ENCODE peak calls at places on chromosomes 4 and X, in five cellular contexts. One of them, this sample, is unnamed.

GRCh38 chr4:112807999-112808398 is 171.1 kb downstream of the LARP7 start:
- DNase-seq in K562: no peak
- DNase-seq in GM23338: no peak
- DNase-seq in HepG2: no peak
- DNase-seq in A549: no peak
- DNase-seq in this sample: no peak

GRCh38 chrX:39162322-39162721 is 361.1 kb downstream of the MID1IP1 start:
- DNase-seq in K562: no peak
- DNase-seq in GM23338: peak
- DNase-seq in HepG2: no peak
- DNase-seq in A549: no peak
- DNase-seq in this sample: no peak

GRCh38 chr4:7423801-7424552 is 10.8 kb downstream of the PSAPL1 start:
- DNase-seq in HepG2: no peak
- DNase-seq in A549: no peak
- DNase-seq in GM23338: no peak
- DNase-seq in K562: no peak
- DNase-seq in this sample: no peak

GRCh38 chrX:2614911-2615310 is 76.2 kb upstream of the CD99 start:
- DNase-seq in HepG2: no peak
- DNase-seq in A549: peak
- DNase-seq in K562: no peak
- DNase-seq in GM23338: peak
- DNase-seq in this sample: no peak

GRCh38 chrX:146881521-146881920 is 67.0 kb upstream of the CXorf51A start:
- DNase-seq in GM23338: no peak
- DNase-seq in HepG2: no peak
- DNase-seq in K562: no peak
- DNase-seq in A549: no peak
- DNase-seq in this sample: no peak

GRCh38 chr4:22473268-22473667 is 42.6 kb downstream of the ADGRA3 start:
- DNase-seq in GM23338: no peak
- DNase-seq in K562: no peak
- DNase-seq in HepG2: no peak
- DNase-seq in A549: no peak
- DNase-seq in this sample: no peak

GRCh38 chr4:115279300-115279699 is 165.9 kb upstream of the NDST4 start:
- DNase-seq in HepG2: no peak
- DNase-seq in K562: no peak
- DNase-seq in A549: no peak
- DNase-seq in GM23338: no peak
- DNase-seq in this sample: no peak

GRCh38 chrX:110944323-110944761 is 148.7 kb upstream of the CHRDL1 start:
- DNase-seq in GM23338: peak
- DNase-seq in HepG2: no peak
- DNase-seq in K562: no peak
- DNase-seq in A549: no peak
- DNase-seq in this sample: no peak

GRCh38 chr4:76053730-76054129 is 17.9 kb upstream of the CXCL11 start:
- DNase-seq in A549: no peak
- DNase-seq in K562: no peak
- DNase-seq in HepG2: peak
- DNase-seq in GM23338: no peak
- DNase-seq in this sample: no peak

GRCh38 chr4:143391261-143391660 is 54.6 kb downstream of the GAB1 start:
- DNase-seq in GM23338: peak
- DNase-seq in HepG2: no peak
- DNase-seq in K562: no peak
- DNase-seq in A549: no peak
- DNase-seq in this sample: no peak

GRCh38 chr4:140078366-140078765 is 75.6 kb downstream of the MAML3 start:
- DNase-seq in K562: no peak
- DNase-seq in GM23338: peak
- DNase-seq in HepG2: no peak
- DNase-seq in A549: no peak
- DNase-seq in this sample: no peak

GRCh38 chrX:24920769-24921168 is 95.0 kb downstream of the ARX start:
- DNase-seq in GM23338: no peak
- DNase-seq in K562: no peak
- DNase-seq in HepG2: no peak
- DNase-seq in A549: no peak
- DNase-seq in this sample: no peak

GRCh38 chrX:30597258-30598012 is 19.9 kb upstream of the TASL start:
- DNase-seq in K562: no peak
- DNase-seq in GM23338: no peak
- DNase-seq in HepG2: no peak
- DNase-seq in A549: no peak
- DNase-seq in this sample: peak

GRCh38 chr4:24042094-24042493 is 152.2 kb upstream of the PPARGC1A start:
- DNase-seq in K562: no peak
- DNase-seq in GM23338: no peak
- DNase-seq in HepG2: no peak
- DNase-seq in A549: no peak
- DNase-seq in this sample: no peak

GRCh38 chr4:38034986-38035882 is 75.0 kb downstream of the PTTG2 start:
- DNase-seq in A549: peak
- DNase-seq in HepG2: peak
- DNase-seq in K562: peak
- DNase-seq in GM23338: peak
- DNase-seq in this sample: no peak

GRCh38 chrX:13373807-13374187 is 53.9 kb upstream of the ATXN3L start:
- DNase-seq in HepG2: no peak
- DNase-seq in GM23338: no peak
- DNase-seq in K562: no peak
- DNase-seq in A549: no peak
- DNase-seq in this sample: no peak

GRCh38 chr4:7322166-7322991 is 112.4 kb downstream of the PSAPL1 start:
- DNase-seq in GM23338: peak
- DNase-seq in HepG2: no peak
- DNase-seq in K562: no peak
- DNase-seq in A549: no peak
- DNase-seq in this sample: no peak

GRCh38 chr4:95155759-95156451 is 392.9 kb downstream of the UNC5C start:
- DNase-seq in A549: peak
- DNase-seq in K562: peak
- DNase-seq in GM23338: peak
- DNase-seq in HepG2: peak
- DNase-seq in this sample: no peak

GRCh38 chr4:34939073-34939472 is 1305.2 kb downstream of the ARAP2 start:
- DNase-seq in A549: no peak
- DNase-seq in K562: no peak
- DNase-seq in HepG2: no peak
- DNase-seq in GM23338: no peak
- DNase-seq in this sample: no peak

GRCh38 chr4:4762909-4763814 is 96.3 kb upstream of the MSX1 start:
- DNase-seq in HepG2: no peak
- DNase-seq in K562: no peak
- DNase-seq in A549: peak
- DNase-seq in GM23338: peak
- DNase-seq in this sample: peak

GRCh38 chrX:140767646-140768045 is 58.1 kb downstream of the LINC00632 start:
- DNase-seq in GM23338: no peak
- DNase-seq in HepG2: no peak
- DNase-seq in K562: no peak
- DNase-seq in A549: peak
- DNase-seq in this sample: no peak

GRCh38 chr4:675036-675804 is 878 bp downstream of the MYL5 start:
- DNase-seq in K562: no peak
- DNase-seq in A549: no peak
- DNase-seq in HepG2: no peak
- DNase-seq in GM23338: no peak
- DNase-seq in this sample: no peak

GRCh38 chr4:92121099-92121498 is 182.7 kb upstream of the GRID2 start:
- DNase-seq in A549: no peak
- DNase-seq in HepG2: no peak
- DNase-seq in K562: no peak
- DNase-seq in GM23338: no peak
- DNase-seq in this sample: no peak

GRCh38 chr4:965048-965765 is 8.2 kb downstream of the DGKQ start:
- DNase-seq in K562: no peak
- DNase-seq in A549: no peak
- DNase-seq in HepG2: no peak
- DNase-seq in GM23338: no peak
- DNase-seq in this sample: no peak

GRCh38 chrX:10174810-10175209 is 18.0 kb downstream of the CLCN4 start:
- DNase-seq in GM23338: no peak
- DNase-seq in A549: no peak
- DNase-seq in HepG2: no peak
- DNase-seq in K562: no peak
- DNase-seq in this sample: no peak

GRCh38 chr4:172124656-172125308 is 311.6 kb downstream of the GALNTL6 start:
- DNase-seq in K562: no peak
- DNase-seq in HepG2: no peak
- DNase-seq in A549: no peak
- DNase-seq in GM23338: no peak
- DNase-seq in this sample: no peak

GRCh38 chrX:2828404-2829065 is at the start of gene GYG2:
- DNase-seq in K562: peak
- DNase-seq in GM23338: peak
- DNase-seq in A549: peak
- DNase-seq in HepG2: peak
- DNase-seq in this sample: no peak

GRCh38 chr4:43835869-43836268 is 612.7 kb downstream of the KCTD8 start:
- DNase-seq in K562: no peak
- DNase-seq in GM23338: no peak
- DNase-seq in HepG2: no peak
- DNase-seq in A549: no peak
- DNase-seq in this sample: no peak

GRCh38 chr4:30833206-30833605 is 113.0 kb downstream of the PCDH7 start:
- DNase-seq in HepG2: no peak
- DNase-seq in GM23338: no peak
- DNase-seq in A549: no peak
- DNase-seq in K562: no peak
- DNase-seq in this sample: no peak

GRCh38 chr4:30832652-30833051 is 112.5 kb downstream of the PCDH7 start:
- DNase-seq in HepG2: no peak
- DNase-seq in GM23338: no peak
- DNase-seq in K562: no peak
- DNase-seq in A549: no peak
- DNase-seq in this sample: no peak

GRCh38 chr4:30825008-30825765 is 105.0 kb downstream of the PCDH7 start:
- DNase-seq in K562: no peak
- DNase-seq in HepG2: no peak
- DNase-seq in GM23338: no peak
- DNase-seq in A549: no peak
- DNase-seq in this sample: no peak

GRCh38 chr4:30822911-30823529 is 102.9 kb downstream of the PCDH7 start:
- DNase-seq in A549: no peak
- DNase-seq in HepG2: no peak
- DNase-seq in K562: no peak
- DNase-seq in GM23338: no peak
- DNase-seq in this sample: no peak

GRCh38 chr4:30828290-30828926 is 108.2 kb downstream of the PCDH7 start:
- DNase-seq in A549: no peak
- DNase-seq in HepG2: no peak
- DNase-seq in GM23338: no peak
- DNase-seq in K562: no peak
- DNase-seq in this sample: no peak
- TF ChIP-seq JUNB in A549: no peak
- TF ChIP-seq JUNB in HepG2: no peak
- TF ChIP-seq JUNB in GM23338: no peak
- TF ChIP-seq JUNB in K562: no peak
- TF ChIP-seq JUNB in this sample: no peak

DNA sequence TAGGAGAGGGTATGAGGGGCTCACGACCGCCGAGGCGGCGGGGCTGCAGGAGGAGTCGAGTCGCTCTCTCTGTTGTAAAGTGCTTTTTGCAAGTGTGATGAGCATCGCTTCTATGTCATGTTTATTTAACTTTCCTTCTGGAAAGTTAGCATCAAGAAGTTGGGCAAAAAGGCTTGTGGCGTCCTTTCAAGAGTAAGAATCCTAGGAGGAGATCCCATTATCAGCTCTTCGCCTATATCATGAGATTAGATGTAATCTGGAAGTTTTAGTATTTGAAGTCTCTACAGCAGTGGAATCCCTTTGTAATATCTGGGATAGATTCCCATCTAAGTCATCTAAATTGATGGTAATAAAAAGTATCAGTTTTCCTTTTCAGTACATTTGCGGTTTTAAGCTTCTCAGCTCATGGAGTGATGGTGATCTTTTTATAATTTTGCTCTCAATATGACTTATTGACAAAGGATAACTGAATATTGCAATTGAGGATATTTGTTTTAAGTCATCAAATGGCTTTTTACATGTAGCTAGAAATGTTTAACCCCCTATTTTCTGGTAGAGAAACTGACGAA is 1.7 kb downstream of the GALNT7 start:
- DNase-seq in HepG2: no peak
- DNase-seq in GM23338: no peak
- DNase-seq in A549: no peak
- DNase-seq in K562: no peak
- DNase-seq in this sample: no peak
- TF ChIP-seq JUNB in HepG2: no peak
- TF ChIP-seq JUNB in GM23338: no peak
- TF ChIP-seq JUNB in A549: no peak
- TF ChIP-seq JUNB in K562: no peak
- TF ChIP-seq JUNB in this sample: no peak

GRCh38 chr4:127782275-127783025 is at the start of gene HSPA4L:
- DNase-seq in GM23338: peak
- DNase-seq in HepG2: peak
- DNase-seq in K562: peak
- DNase-seq in A549: peak
- DNase-seq in this sample: peak

GRCh38 chr4:127783026-127783769 is 1.1 kb downstream of the HSPA4L start:
- DNase-seq in K562: peak
- DNase-seq in HepG2: peak
- DNase-seq in A549: peak
- DNase-seq in GM23338: peak
- DNase-seq in this sample: no peak

GRCh38 chr4:127782025-127782274 is 172 bp upstream of the HSPA4L start:
- DNase-seq in A549: peak
- DNase-seq in K562: peak
- DNase-seq in GM23338: peak
- DNase-seq in HepG2: no peak
- DNase-seq in this sample: peak

GRCh38 chr4:127780598-127780997 is 1.5 kb upstream of the HSPA4L start:
- DNase-seq in A549: no peak
- DNase-seq in HepG2: no peak
- DNase-seq in GM23338: no peak
- DNase-seq in K562: no peak
- DNase-seq in this sample: no peak

GRCh38 chr4:127781303-127782024 is 658 bp upstream of the HSPA4L start:
- DNase-seq in A549: no peak
- DNase-seq in K562: no peak
- DNase-seq in HepG2: no peak
- DNase-seq in GM23338: peak
- DNase-seq in this sample: no peak
- TF ChIP-seq JUNB in A549: no peak
- TF ChIP-seq JUNB in K562: no peak
- TF ChIP-seq JUNB in HepG2: no peak
- TF ChIP-seq JUNB in GM23338: no peak
- TF ChIP-seq JUNB in this sample: no peak

DNA sequence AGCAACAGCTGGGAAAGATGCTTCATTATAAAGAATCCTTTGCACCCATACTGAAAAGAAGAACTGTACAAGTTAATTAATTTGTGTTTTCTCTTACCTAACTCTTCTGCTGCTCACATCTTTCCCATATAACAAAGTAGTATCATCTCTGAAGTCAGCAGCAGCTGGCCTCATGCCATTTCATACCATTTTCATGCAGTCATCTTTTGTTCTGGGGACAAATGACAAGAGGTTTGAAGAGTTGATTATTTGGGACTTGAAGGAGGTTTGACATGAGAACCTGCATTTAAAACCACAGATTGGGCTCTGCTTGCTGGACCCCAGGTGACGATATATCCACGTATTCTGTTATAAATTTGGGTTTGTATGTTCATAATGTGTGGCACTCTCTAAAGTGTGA is 430.3 kb downstream of the SPRY1 start:
- DNase-seq in A549: no peak
- DNase-seq in GM23338: no peak
- DNase-seq in HepG2: no peak
- DNase-seq in K562: no peak
- DNase-seq in this sample: no peak
- TF ChIP-seq JUNB in A549: no peak
- TF ChIP-seq JUNB in GM23338: no peak
- TF ChIP-seq JUNB in HepG2: no peak
- TF ChIP-seq JUNB in K562: no peak
- TF ChIP-seq JUNB in this sample: no peak